ENCODE peak calls at places on chromosomes 13 and 19, in five cellular contexts. A, J, T, P and O are unnamed samples.

GRCh38 chr19:31127132-31127967 is 221.9 kb downstream of the TSHZ3 start:
- DNase-seq in J (peak; percentile 86), T (no peak), P (no peak), A (no peak), O (no peak)

GRCh38 chr13:100124265-100124664 is 35.4 kb downstream of the PCCA start:
- DNase-seq in J (no peak), T (no peak), A (no peak), P (peak; percentile 76), O (no peak)

GRCh38 chr13:49436890-49437289 is 7.0 kb downstream of the CAB39L start:
- DNase-seq in T (peak; percentile 25), P (no peak), J (peak; percentile 86), A (no peak), O (no peak)

GRCh38 chr19:55251296-55252081 is 7.3 kb downstream of the PPP6R1 start:
- DNase-seq in P (peak; percentile 29), T (no peak), J (peak; percentile 27), A (no peak), O (no peak)

GRCh38 chr13:93217701-93218100 is 8.9 kb upstream of the GPC6 start:
- DNase-seq in A (no peak), J (peak; percentile 51), P (no peak), T (no peak), O (no peak)

GRCh38 chr13:25874907-25875306 is 176.9 kb downstream of the SHISA2 start:
- DNase-seq in A (no peak), P (peak; percentile 97), J (no peak), T (no peak), O (no peak)

GRCh38 chr19:48821633-48822032 is 10.8 kb upstream of the BCAT2 start:
- DNase-seq in T (no peak), A (no peak), J (no peak), P (no peak), O (no peak)

GRCh38 chr13:46636451-46636850 is 83.5 kb downstream of the LRCH1 start:
- DNase-seq in P (no peak), T (no peak), A (no peak), J (no peak), O (no peak)

GRCh38 chr13:30870049-30870884 is 35.8 kb upstream of the MEDAG start:
- DNase-seq in J (peak; percentile 100), A (no peak), T (peak; percentile 64), P (peak; percentile 70), O (peak; percentile 96)

GRCh38 chr13:48318714-48319457 is 15.3 kb downstream of the RB1 start:
- DNase-seq in J (no peak), P (no peak), T (no peak), A (no peak), O (no peak)

GRCh38 chr13:39105110-39105509 is 66.9 kb downstream of the NHLRC3 start:
- DNase-seq in T (no peak), A (no peak), J (peak; percentile 22), P (no peak), O (no peak)

GRCh38 chr13:75404721-75405120 is 77.2 kb downstream of the TBC1D4 start:
- DNase-seq in P (no peak), T (no peak), A (no peak), J (no peak), O (no peak)

GRCh38 chr13:52846567-52847321 is 1.7 kb downstream of the PCDH8 start:
- DNase-seq in J (peak; percentile 1), T (peak; percentile 55), P (no peak), A (no peak), O (no peak)

GRCh38 chr13:110425444-110425780 is 118.3 kb downstream of the COL4A2 start:
- DNase-seq in T (no peak), P (no peak), A (no peak), J (no peak), O (no peak)

GRCh38 chr13:29849731-29850212 is 645 bp downstream of the UBL3 start:
- DNase-seq in T (peak; percentile 45), P (peak; percentile 67), J (peak; percentile 55), A (peak; percentile 65), O (peak; percentile 67)

GRCh38 chr19:55437410-55437809 is 5.7 kb downstream of the SHISA7 start:
- DNase-seq in T (peak; percentile 52), J (peak; percentile 63), A (peak; percentile 68), P (peak; percentile 67), O (no peak)

GRCh38 chr13:92951273-92951820 is 275.3 kb upstream of the GPC6 start:
- DNase-seq in A (no peak), T (no peak), J (peak; percentile 17), P (no peak), O (no peak)

GRCh38 chr13:89294115-89294867 is 1623.1 kb downstream of the SLITRK5 start:
- DNase-seq in J (no peak), P (no peak), A (no peak), T (no peak), O (no peak)

GRCh38 chr19:12937243-12938053 is 961 bp upstream of the CALR start:
- DNase-seq in J (no peak), T (no peak), A (no peak), P (peak; percentile 99), O (no peak)

GRCh38 chr13:24680258-24680920 is at the start of gene ATP12A:
- DNase-seq in T (no peak), P (no peak), A (no peak), J (no peak), O (peak; percentile 84)

GRCh38 chr19:19650331-19650730 is 6.9 kb upstream of the GMIP start:
- DNase-seq in A (no peak), P (peak; percentile 28), T (no peak), J (no peak), O (no peak)

GRCh38 chr19:11111771-11112144 is 22.5 kb downstream of the LDLR start:
- DNase-seq in P (no peak), T (no peak), J (no peak), A (no peak), O (no peak)

GRCh38 chr19:6556480-6556879 is 25.7 kb downstream of the TNFSF9 start:
- DNase-seq in J (peak; percentile 66), T (no peak), P (no peak), A (no peak), O (no peak)

GRCh38 chr13:98591721-98592352 is 14.9 kb upstream of the STK24 start:
- DNase-seq in A (no peak), P (no peak), J (no peak), T (no peak), O (no peak)
- TF ChIP-seq CTCF in A (no peak), P (no peak), J (no peak), T (no peak), O (no peak)

DNA sequence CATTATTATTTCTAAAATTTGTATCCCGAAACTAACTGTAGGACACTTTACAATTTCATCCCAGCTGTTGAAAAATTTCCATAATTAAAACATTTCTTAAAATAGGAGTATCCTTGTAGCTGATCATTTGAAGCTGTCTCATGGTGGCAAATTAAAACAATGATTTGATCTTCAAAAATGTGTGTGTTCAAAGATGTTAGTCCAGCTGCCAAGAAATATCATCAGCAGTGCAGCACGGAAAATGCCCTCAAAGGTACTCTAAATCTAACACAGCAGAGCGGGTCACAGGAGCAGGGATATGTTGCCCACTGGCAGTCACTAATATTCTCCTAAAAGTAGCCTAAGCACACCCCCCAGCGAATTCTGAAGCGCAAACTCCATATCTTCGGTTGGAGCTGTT is 31.0 kb downstream of the KLF12 start:
- DNase-seq in J (no peak), A (no peak), P (no peak), T (no peak), O (no peak)
- TF ChIP-seq CTCF in J (no peak), A (no peak), P (no peak), T (no peak), O (no peak)

GRCh38 chr19:33219261-33219812 is 6.3 kb downstream of the SLC7A10 start:
- DNase-seq in T (no peak), A (no peak), J (no peak), P (peak; percentile 34), O (no peak)
- TF ChIP-seq CTCF in T (no peak), A (no peak), J (peak; percentile 9), P (peak; percentile 24), O (no peak)

GRCh38 chr19:4373601-4374441 is 26.5 kb downstream of the SH3GL1 start:
- DNase-seq in A (no peak), P (peak; percentile 56), T (peak; percentile 55), J (peak; percentile 53), O (peak; percentile 65)

GRCh38 chr19:4372630-4373367 is 27.5 kb downstream of the SH3GL1 start:
- DNase-seq in P (no peak), T (no peak), A (no peak), J (no peak), O (no peak)

GRCh38 chr19:4375164-4375619 is 25.2 kb downstream of the SH3GL1 start:
- DNase-seq in T (no peak), J (no peak), A (peak; percentile 77), P (no peak), O (peak; percentile 90)

GRCh38 chr19:4375620-4376228 is 24.6 kb downstream of the SH3GL1 start:
- DNase-seq in A (no peak), P (peak; percentile 90), T (no peak), J (peak; percentile 87), O (no peak)

DNA sequence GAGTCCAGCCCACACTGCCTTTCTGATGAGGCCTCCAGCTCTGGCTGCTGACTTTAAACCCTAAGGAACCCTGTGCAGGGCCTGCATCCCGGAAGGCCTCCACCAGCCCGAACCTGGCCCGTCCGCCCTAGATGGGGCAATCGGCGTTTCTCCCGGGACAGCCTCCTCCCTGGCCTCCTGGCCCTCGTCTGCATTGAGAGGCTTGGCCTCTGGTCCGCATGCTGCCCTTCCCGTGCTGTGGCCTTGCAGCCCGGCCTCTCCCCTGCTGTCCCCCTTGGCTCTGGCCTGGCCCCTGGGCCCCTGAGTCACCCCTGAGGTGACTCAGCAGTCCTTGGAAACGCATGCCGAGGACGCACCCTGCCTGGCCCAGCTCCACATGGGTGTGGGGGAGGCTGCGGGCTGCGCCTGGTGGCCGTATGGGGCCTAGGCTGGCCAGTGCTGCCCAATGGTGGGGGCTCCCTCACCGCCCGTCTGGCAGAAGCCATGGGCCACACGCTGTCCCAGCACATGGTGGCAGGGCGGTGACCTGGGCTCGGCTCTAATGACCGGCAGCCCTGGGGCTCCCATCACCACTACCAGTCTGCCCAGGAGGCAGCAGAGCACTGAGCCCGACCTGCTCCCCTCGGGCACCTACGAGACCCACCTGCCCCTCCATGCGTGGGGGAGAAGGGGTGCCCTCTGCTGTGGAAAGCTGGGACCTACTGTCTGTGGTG is 25.7 kb downstream of the SH3GL1 start:
- DNase-seq in A (no peak), J (peak; percentile 92), T (peak; percentile 78), P (peak; percentile 85), O (peak; percentile 96)
- TF ChIP-seq CTCF in A (no peak), J (peak; percentile 45), T (peak; percentile 28), P (no peak), O (no peak)